ENCODE peak calls at places on chromosomes 7 and 10, in five cellular contexts. One of them, this sample, is unnamed.

GRCh38 chr7:159139639-159140038 is 5.0 kb downstream of the VIPR2 start:
- DNase-seq in GM23248: no peak
- DNase-seq in adrenal gland: no peak
- DNase-seq in aorta: no peak
- DNase-seq in GM23338: no peak
- DNase-seq in this sample: no peak

GRCh38 chr10:131148270-131148669 is 163.3 kb downstream of the TCERG1L start:
- DNase-seq in GM23248: no peak
- DNase-seq in adrenal gland: no peak
- DNase-seq in aorta: no peak
- DNase-seq in GM23338: no peak
- DNase-seq in this sample: no peak

GRCh38 chr10:47043928-47044544 is 132.8 kb downstream of the PTPN20 start:
- DNase-seq in GM23248: no peak
- DNase-seq in adrenal gland: no peak
- DNase-seq in aorta: peak; percentile 24
- DNase-seq in GM23338: no peak
- DNase-seq in this sample: no peak

GRCh38 chr7:80153446-80153845 is 18.8 kb downstream of the GNAI1 start:
- DNase-seq in GM23248: peak; percentile 8
- DNase-seq in adrenal gland: no peak
- DNase-seq in aorta: no peak
- DNase-seq in GM23338: no peak
- DNase-seq in this sample: no peak

GRCh38 chr10:122476034-122476695 is 14.8 kb downstream of the HTRA1 start:
- DNase-seq in GM23248: peak; percentile 34
- DNase-seq in adrenal gland: no peak
- DNase-seq in aorta: peak; percentile 40
- DNase-seq in GM23338: peak; percentile 48
- DNase-seq in this sample: no peak

GRCh38 chr7:41984888-41985287 is 252.1 kb downstream of the GLI3 start:
- DNase-seq in GM23248: peak; percentile 76
- DNase-seq in adrenal gland: no peak
- DNase-seq in aorta: no peak
- DNase-seq in GM23338: no peak
- DNase-seq in this sample: no peak

GRCh38 chr7:114343949-114344708 is 70.5 kb upstream of the FOXP2 start:
- DNase-seq in GM23248: no peak
- DNase-seq in adrenal gland: no peak
- DNase-seq in aorta: no peak
- DNase-seq in GM23338: no peak
- DNase-seq in this sample: no peak

GRCh38 chr7:70723339-70723738 is 408.6 kb upstream of the GALNT17 start:
- DNase-seq in GM23248: no peak
- DNase-seq in adrenal gland: no peak
- DNase-seq in aorta: no peak
- DNase-seq in GM23338: no peak
- DNase-seq in this sample: no peak

GRCh38 chr10:73641272-73642060 is at the start of gene MYOZ1:
- DNase-seq in GM23248: peak; percentile 59
- DNase-seq in adrenal gland: no peak
- DNase-seq in aorta: no peak
- DNase-seq in GM23338: peak; percentile 18
- DNase-seq in this sample: no peak

GRCh38 chr10:100446130-100446761 is 16.6 kb upstream of the WNT8B start:
- DNase-seq in GM23248: no peak
- DNase-seq in adrenal gland: no peak
- DNase-seq in aorta: no peak
- DNase-seq in GM23338: no peak
- DNase-seq in this sample: no peak

GRCh38 chr10:86756511-86757109 is at the start of gene BMPR1A:
- DNase-seq in GM23248: no peak
- DNase-seq in adrenal gland: peak; percentile 88
- DNase-seq in aorta: peak; percentile 93
- DNase-seq in GM23338: peak; percentile 63
- DNase-seq in this sample: no peak

GRCh38 chr10:113300628-113301027 is 252.2 kb upstream of the HABP2 start:
- DNase-seq in GM23248: no peak
- DNase-seq in adrenal gland: no peak
- DNase-seq in aorta: no peak
- DNase-seq in GM23338: no peak
- DNase-seq in this sample: no peak

GRCh38 chr10:115710136-115710535 is 562.9 kb downstream of the GFRA1 start:
- DNase-seq in GM23248: peak; percentile 2
- DNase-seq in adrenal gland: no peak
- DNase-seq in aorta: no peak
- DNase-seq in GM23338: no peak
- DNase-seq in this sample: no peak

GRCh38 chr10:1409359-1409750 is 328.0 kb downstream of the ADARB2 start:
- DNase-seq in GM23248: no peak
- DNase-seq in adrenal gland: no peak
- DNase-seq in aorta: no peak
- DNase-seq in GM23338: no peak
- DNase-seq in this sample: no peak

GRCh38 chr7:44184874-44185446 is 4.3 kb downstream of the GCK start:
- DNase-seq in GM23248: no peak
- DNase-seq in adrenal gland: no peak
- DNase-seq in aorta: no peak
- DNase-seq in GM23338: no peak
- DNase-seq in this sample: no peak

GRCh38 chr7:69374036-69374420 is 224.2 kb upstream of the AUTS2 start:
- DNase-seq in GM23248: peak; percentile 60
- DNase-seq in adrenal gland: no peak
- DNase-seq in aorta: no peak
- DNase-seq in GM23338: no peak
- DNase-seq in this sample: no peak

GRCh38 chr7:99693427-99694200 is 13.8 kb upstream of the CYP3A5 start:
- DNase-seq in GM23248: no peak
- DNase-seq in adrenal gland: no peak
- DNase-seq in aorta: no peak
- DNase-seq in GM23338: peak; percentile 77
- DNase-seq in this sample: no peak

GRCh38 chr10:62815373-62816111 is 624 bp downstream of the EGR2 start:
- DNase-seq in GM23248: peak; percentile 35
- DNase-seq in adrenal gland: no peak
- DNase-seq in aorta: no peak
- DNase-seq in GM23338: peak; percentile 50
- DNase-seq in this sample: no peak

GRCh38 chr10:113020838-113021237 is 70.8 kb downstream of the TCF7L2 start:
- DNase-seq in GM23248: peak; percentile 33
- DNase-seq in adrenal gland: peak; percentile 80
- DNase-seq in aorta: no peak
- DNase-seq in GM23338: no peak
- DNase-seq in this sample: no peak

GRCh38 chr10:1896153-1896552 is 158.8 kb upstream of the ADARB2 start:
- DNase-seq in GM23248: no peak
- DNase-seq in adrenal gland: no peak
- DNase-seq in aorta: no peak
- DNase-seq in GM23338: no peak
- DNase-seq in this sample: no peak

GRCh38 chr7:139909379-139910050 is 80.5 kb downstream of the TBXAS1 start:
- DNase-seq in GM23248: peak; percentile 64
- DNase-seq in adrenal gland: no peak
- DNase-seq in aorta: no peak
- DNase-seq in GM23338: no peak
- DNase-seq in this sample: no peak

GRCh38 chr10:96129387-96130325 is at the start of gene ZNF518A:
- DNase-seq in GM23248: peak; percentile 98
- DNase-seq in adrenal gland: peak; percentile 91
- DNase-seq in aorta: peak; percentile 96
- DNase-seq in GM23338: peak; percentile 99
- DNase-seq in this sample: peak; percentile 75

GRCh38 chr7:116357776-116358670 is 141.5 kb upstream of the CAV2 start:
- DNase-seq in GM23248: peak; percentile 50
- DNase-seq in adrenal gland: no peak
- DNase-seq in aorta: no peak
- DNase-seq in GM23338: no peak
- DNase-seq in this sample: no peak

GRCh38 chr7:20407585-20408466 is 77.1 kb downstream of the ITGB8 start:
- DNase-seq in GM23248: peak; percentile 72
- DNase-seq in adrenal gland: peak; percentile 29
- DNase-seq in aorta: no peak
- DNase-seq in GM23338: no peak
- DNase-seq in this sample: no peak

GRCh38 chr10:132636358-132636757 is 98.8 kb downstream of the INPP5A start:
- DNase-seq in GM23248: no peak
- DNase-seq in adrenal gland: no peak
- DNase-seq in aorta: no peak
- DNase-seq in GM23338: no peak
- DNase-seq in this sample: no peak

GRCh38 chr7:15753834-15754600 is 67.5 kb upstream of the MEOX2 start:
- DNase-seq in GM23248: peak; percentile 6
- DNase-seq in adrenal gland: no peak
- DNase-seq in aorta: no peak
- DNase-seq in GM23338: no peak
- DNase-seq in this sample: no peak

GRCh38 chr7:17090751-17091150 is 207.7 kb upstream of the AHR start:
- DNase-seq in GM23248: peak; percentile 92
- DNase-seq in adrenal gland: no peak
- DNase-seq in aorta: no peak
- DNase-seq in GM23338: no peak
- DNase-seq in this sample: no peak

GRCh38 chr10:30736685-30737232 is 107.2 kb upstream of the LYZL2 start:
- DNase-seq in GM23248: peak; percentile 99
- DNase-seq in adrenal gland: no peak
- DNase-seq in aorta: peak; percentile 81
- DNase-seq in GM23338: no peak
- DNase-seq in this sample: no peak

GRCh38 chr10:51524041-51524440 is 175.4 kb downstream of the CSTF2T start:
- DNase-seq in GM23248: peak; percentile 73
- DNase-seq in adrenal gland: no peak
- DNase-seq in aorta: no peak
- DNase-seq in GM23338: no peak
- DNase-seq in this sample: no peak

GRCh38 chr7:132030161-132030568 is 473.7 kb upstream of the PODXL start:
- DNase-seq in GM23248: no peak
- DNase-seq in adrenal gland: peak; percentile 86
- DNase-seq in aorta: no peak
- DNase-seq in GM23338: no peak
- DNase-seq in this sample: no peak
- H3K27ac ChIP-seq in GM23248: no peak overlapping the region
- H3K27ac ChIP-seq in adrenal gland: no peak overlapping the region
- H3K27ac ChIP-seq in aorta: peak overlapping the region; percentile 6
- H3K27ac ChIP-seq in GM23338: no peak overlapping the region
- H3K27ac ChIP-seq in this sample: no peak overlapping the region

GRCh38 chr10:5889624-5890518 is at the start of the genes ANKRD16 and FBH1:
- DNase-seq in GM23248: peak; percentile 99
- DNase-seq in adrenal gland: peak; percentile 98
- DNase-seq in aorta: peak; percentile 99
- DNase-seq in GM23338: peak; percentile 99
- DNase-seq in this sample: peak; percentile 96

GRCh38 chr10:5888843-5889623 is 660 bp downstream of the ANKRD16 start:
- DNase-seq in GM23248: peak; percentile 66
- DNase-seq in adrenal gland: peak; percentile 34
- DNase-seq in aorta: peak; percentile 55
- DNase-seq in GM23338: peak; percentile 70
- DNase-seq in this sample: peak; percentile 2

GRCh38 chr10:5888352-5888751 is 1.3 kb downstream of the ANKRD16 start:
- DNase-seq in GM23248: peak; percentile 64
- DNase-seq in adrenal gland: no peak
- DNase-seq in aorta: no peak
- DNase-seq in GM23338: no peak
- DNase-seq in this sample: no peak

GRCh38 chr10:5887029-5887428 is 2.7 kb downstream of the ANKRD16 start:
- DNase-seq in GM23248: peak; percentile 9
- DNase-seq in adrenal gland: no peak
- DNase-seq in aorta: no peak
- DNase-seq in GM23338: no peak
- DNase-seq in this sample: no peak

GRCh38 chr10:5887641-5888040 is 2.1 kb downstream of the ANKRD16 start:
- DNase-seq in GM23248: no peak
- DNase-seq in adrenal gland: no peak
- DNase-seq in aorta: no peak
- DNase-seq in GM23338: no peak
- DNase-seq in this sample: no peak
- H3K4me3 ChIP-seq in GM23248: no peak overlapping the region
- H3K4me3 ChIP-seq in adrenal gland: no peak overlapping the region
- H3K4me3 ChIP-seq in aorta: no peak overlapping the region
- H3K4me3 ChIP-seq in GM23338: peak overlapping the region; percentile 90
- H3K4me3 ChIP-seq in this sample: no peak overlapping the region

DNA sequence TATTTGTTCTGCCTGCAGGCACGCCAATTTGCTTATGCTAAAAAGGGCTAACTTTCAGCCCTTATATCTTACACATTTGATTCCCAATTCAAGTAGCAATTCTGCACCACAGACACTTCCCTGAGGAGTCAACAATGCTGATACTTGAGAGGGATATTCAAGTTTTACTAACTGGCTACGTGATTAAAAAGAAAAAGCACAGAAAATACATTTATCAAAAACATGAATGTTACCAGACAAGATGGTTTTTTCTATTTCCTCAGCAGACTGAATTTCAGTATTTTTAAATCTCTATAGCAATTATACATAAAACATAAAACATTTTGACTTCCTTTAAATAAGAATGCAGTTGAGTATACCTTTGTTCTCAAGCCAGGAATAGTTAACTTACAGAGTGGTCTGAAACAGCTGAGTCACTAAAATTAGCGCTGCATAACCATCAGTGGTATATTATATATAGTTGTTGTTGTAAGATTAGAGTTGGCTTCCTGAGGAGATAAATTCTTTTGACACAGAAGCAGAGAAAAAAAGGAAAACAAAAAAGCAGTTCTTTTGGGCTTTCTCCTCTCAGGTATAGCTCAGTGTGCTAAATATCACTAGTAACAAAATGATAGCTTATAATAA is 33.8 kb downstream of the MTPN start:
- DNase-seq in GM23248: no peak
- DNase-seq in adrenal gland: no peak
- DNase-seq in aorta: no peak
- DNase-seq in GM23338: peak; percentile 8
- DNase-seq in this sample: no peak
- H3K36me3 ChIP-seq in GM23248: peaks cover 21% of the 10 kb centered on the region
- H3K36me3 ChIP-seq in adrenal gland: no peaks in the 10 kb centered on the region
- H3K36me3 ChIP-seq in aorta: no peaks in the 10 kb centered on the region
- H3K36me3 ChIP-seq in GM23338: peaks cover 3% of the 10 kb centered on the region
- H3K36me3 ChIP-seq in this sample: peaks cover 6% of the 10 kb centered on the region

DNA sequence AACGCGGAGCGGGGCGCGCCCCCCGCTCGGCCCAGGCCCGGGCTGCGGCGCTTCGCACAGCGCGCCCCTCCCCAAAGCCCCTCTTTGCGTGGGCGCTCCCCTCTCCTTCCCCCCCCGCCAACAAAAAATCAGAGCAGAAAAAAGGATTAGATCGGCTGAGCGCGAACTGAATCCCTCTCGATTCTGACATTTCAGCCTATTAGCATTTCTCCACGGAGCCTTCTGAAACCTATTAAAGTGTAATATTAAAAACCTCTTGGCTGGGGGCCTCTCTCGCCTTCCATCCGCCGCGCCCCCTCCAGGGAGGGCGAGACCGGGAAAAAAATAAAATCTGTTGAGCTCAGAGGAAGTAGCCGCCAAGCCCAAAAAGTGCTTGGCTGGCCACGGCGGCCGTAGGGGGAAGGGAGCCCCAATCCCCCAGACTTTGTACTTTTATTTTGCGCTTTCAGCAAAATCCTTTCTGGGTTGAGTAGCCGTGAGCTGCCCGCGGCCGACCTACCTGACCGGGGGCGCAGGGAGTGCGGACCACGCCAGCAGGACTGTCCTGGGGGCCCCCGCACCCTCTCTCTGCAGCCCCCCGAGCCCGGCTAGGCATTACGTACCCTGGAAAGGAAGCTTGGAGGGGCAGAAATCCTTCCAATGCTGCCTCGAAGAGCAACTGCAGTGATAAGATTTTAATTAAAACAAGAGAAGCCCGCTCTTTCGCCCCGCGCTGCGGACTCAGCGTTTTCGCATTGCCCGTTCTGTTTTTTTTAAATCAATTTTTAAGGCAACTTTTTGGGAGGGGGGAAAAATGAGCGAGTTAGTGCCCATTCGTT is 1.3 kb upstream of the TNRC18 start:
- DNase-seq in GM23248: peak; percentile 76
- DNase-seq in adrenal gland: peak; percentile 58
- DNase-seq in aorta: peak; percentile 80
- DNase-seq in GM23338: peak; percentile 46
- DNase-seq in this sample: no peak
- H3K27ac ChIP-seq in GM23248: peak overlapping the region; percentile 98
- H3K27ac ChIP-seq in adrenal gland: peak overlapping the region; percentile 91
- H3K27ac ChIP-seq in aorta: peak overlapping the region; percentile 94
- H3K27ac ChIP-seq in GM23338: peak overlapping the region; percentile 85
- H3K27ac ChIP-seq in this sample: no peak overlapping the region